ENCODE peak calls at places on chromosomes 13 and 19, in six cellular contexts. One of them, this sample, is unnamed.

GRCh38 chr13:50236898-50237318 is 221.7 kb downstream of the KCNRG start:
- DNase-seq in endothelial cell of umbilical vein: no peak
- DNase-seq in HepG2: no peak
- DNase-seq in fibroblast of pulmonary artery: peak; percentile 22
- DNase-seq in nephron progenitor cell: no peak
- DNase-seq in mucosa of descending colon: no peak
- DNase-seq in this sample: no peak

GRCh38 chr13:48233097-48233885 is at the start of gene ITM2B:
- DNase-seq in endothelial cell of umbilical vein: peak; percentile 76
- DNase-seq in HepG2: peak; percentile 56
- DNase-seq in fibroblast of pulmonary artery: peak; percentile 74
- DNase-seq in nephron progenitor cell: peak; percentile 77
- DNase-seq in mucosa of descending colon: peak; percentile 91
- DNase-seq in this sample: peak; percentile 37

GRCh38 chr13:26538363-26539317 is 18.8 kb upstream of the WASF3 start:
- DNase-seq in endothelial cell of umbilical vein: no peak
- DNase-seq in HepG2: no peak
- DNase-seq in fibroblast of pulmonary artery: peak; percentile 27
- DNase-seq in nephron progenitor cell: no peak
- DNase-seq in mucosa of descending colon: no peak
- DNase-seq in this sample: no peak

GRCh38 chr19:5943623-5944022 is 29.6 kb downstream of the CAPS start:
- DNase-seq in endothelial cell of umbilical vein: no peak
- DNase-seq in HepG2: no peak
- DNase-seq in fibroblast of pulmonary artery: peak; percentile 71
- DNase-seq in nephron progenitor cell: no peak
- DNase-seq in mucosa of descending colon: no peak
- DNase-seq in this sample: no peak

GRCh38 chr19:13044160-13044853 is 49.0 kb downstream of the NFIX start:
- DNase-seq in endothelial cell of umbilical vein: no peak
- DNase-seq in HepG2: no peak
- DNase-seq in fibroblast of pulmonary artery: no peak
- DNase-seq in nephron progenitor cell: no peak
- DNase-seq in mucosa of descending colon: no peak
- DNase-seq in this sample: no peak

GRCh38 chr19:19321143-19321577 is 531 bp downstream of the MAU2 start:
- DNase-seq in endothelial cell of umbilical vein: peak; percentile 30
- DNase-seq in HepG2: peak; percentile 55
- DNase-seq in fibroblast of pulmonary artery: no peak
- DNase-seq in nephron progenitor cell: peak; percentile 51
- DNase-seq in mucosa of descending colon: no peak
- DNase-seq in this sample: no peak

GRCh38 chr19:40433391-40434216 is 7.8 kb upstream of the SERTAD1 start:
- DNase-seq in endothelial cell of umbilical vein: peak; percentile 89
- DNase-seq in HepG2: peak; percentile 78
- DNase-seq in fibroblast of pulmonary artery: peak; percentile 92
- DNase-seq in nephron progenitor cell: peak; percentile 77
- DNase-seq in mucosa of descending colon: peak; percentile 93
- DNase-seq in this sample: peak; percentile 82

GRCh38 chr13:108961542-108962125 is 332.2 kb downstream of the MYO16 start:
- DNase-seq in endothelial cell of umbilical vein: peak; percentile 60
- DNase-seq in HepG2: peak; percentile 43
- DNase-seq in fibroblast of pulmonary artery: peak; percentile 71
- DNase-seq in nephron progenitor cell: peak; percentile 28
- DNase-seq in mucosa of descending colon: no peak
- DNase-seq in this sample: peak; percentile 55

GRCh38 chr19:42529248-42529764 is 1.0 kb upstream of the CEACAM1 start:
- DNase-seq in endothelial cell of umbilical vein: peak; percentile 57
- DNase-seq in HepG2: peak; percentile 78
- DNase-seq in fibroblast of pulmonary artery: peak; percentile 73
- DNase-seq in nephron progenitor cell: peak; percentile 69
- DNase-seq in mucosa of descending colon: peak; percentile 75
- DNase-seq in this sample: no peak

GRCh38 chr19:3642987-3643386 is 16.4 kb upstream of the CACTIN start:
- DNase-seq in endothelial cell of umbilical vein: peak; percentile 6
- DNase-seq in HepG2: no peak
- DNase-seq in fibroblast of pulmonary artery: no peak
- DNase-seq in nephron progenitor cell: peak; percentile 65
- DNase-seq in mucosa of descending colon: no peak
- DNase-seq in this sample: no peak

GRCh38 chr13:37540228-37540627 is 58.3 kb downstream of the POSTN start:
- DNase-seq in endothelial cell of umbilical vein: no peak
- DNase-seq in HepG2: no peak
- DNase-seq in fibroblast of pulmonary artery: no peak
- DNase-seq in nephron progenitor cell: no peak
- DNase-seq in mucosa of descending colon: no peak
- DNase-seq in this sample: peak; percentile 50

GRCh38 chr13:101514695-101515275 is 62.3 kb downstream of the ITGBL1 start:
- DNase-seq in endothelial cell of umbilical vein: peak; percentile 80
- DNase-seq in HepG2: peak; percentile 48
- DNase-seq in fibroblast of pulmonary artery: peak; percentile 76
- DNase-seq in nephron progenitor cell: peak; percentile 8
- DNase-seq in mucosa of descending colon: no peak
- DNase-seq in this sample: peak; percentile 27
- TF ChIP-seq CTCF in endothelial cell of umbilical vein: peak; percentile 44
- TF ChIP-seq CTCF in HepG2: peak; percentile 59
- TF ChIP-seq CTCF in fibroblast of pulmonary artery: peak; percentile 65
- TF ChIP-seq CTCF in nephron progenitor cell: peak; percentile 58
- TF ChIP-seq CTCF in mucosa of descending colon: no peak
- TF ChIP-seq CTCF in this sample: peak; percentile 94

GRCh38 chr19:43735013-43735412 is 19.1 kb downstream of the IRGC start:
- DNase-seq in endothelial cell of umbilical vein: no peak
- DNase-seq in HepG2: no peak
- DNase-seq in fibroblast of pulmonary artery: no peak
- DNase-seq in nephron progenitor cell: no peak
- DNase-seq in mucosa of descending colon: no peak
- DNase-seq in this sample: no peak
- TF ChIP-seq CTCF in endothelial cell of umbilical vein: no peak
- TF ChIP-seq CTCF in HepG2: no peak
- TF ChIP-seq CTCF in fibroblast of pulmonary artery: no peak
- TF ChIP-seq CTCF in nephron progenitor cell: no peak
- TF ChIP-seq CTCF in mucosa of descending colon: no peak
- TF ChIP-seq CTCF in this sample: no peak

GRCh38 chr19:55116232-55117062 is 990 bp downstream of the PPP1R12C start:
- DNase-seq in endothelial cell of umbilical vein: peak; percentile 31
- DNase-seq in HepG2: peak; percentile 9
- DNase-seq in fibroblast of pulmonary artery: peak; percentile 71
- DNase-seq in nephron progenitor cell: peak; percentile 15
- DNase-seq in mucosa of descending colon: peak; percentile 83
- DNase-seq in this sample: peak; percentile 73
- TF ChIP-seq CTCF in endothelial cell of umbilical vein: no peak
- TF ChIP-seq CTCF in HepG2: no peak
- TF ChIP-seq CTCF in fibroblast of pulmonary artery: no peak
- TF ChIP-seq CTCF in nephron progenitor cell: no peak
- TF ChIP-seq CTCF in mucosa of descending colon: no peak
- TF ChIP-seq CTCF in this sample: no peak

DNA sequence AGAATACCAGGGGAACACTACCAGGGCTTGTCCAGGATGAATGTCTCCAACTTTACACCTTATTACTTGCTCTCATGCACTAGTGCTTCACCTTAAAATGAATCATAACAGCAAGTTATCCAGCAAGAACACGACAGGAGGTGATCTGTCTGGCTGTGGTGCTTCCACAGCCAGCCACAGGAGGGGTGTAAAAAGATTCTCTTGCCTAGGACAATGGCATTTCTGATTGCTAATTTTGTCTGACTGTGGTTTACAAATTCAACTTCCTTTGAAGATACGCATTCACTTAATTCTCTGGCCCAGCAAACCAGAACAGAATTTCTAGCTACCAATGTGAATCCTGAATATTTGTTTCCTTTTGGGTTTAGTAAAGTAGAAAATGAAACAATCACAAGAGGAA is 23.1 kb upstream of the COG3 start:
- DNase-seq in endothelial cell of umbilical vein: peak; percentile 36
- DNase-seq in HepG2: peak; percentile 70
- DNase-seq in fibroblast of pulmonary artery: peak; percentile 16
- DNase-seq in nephron progenitor cell: no peak
- DNase-seq in mucosa of descending colon: no peak
- DNase-seq in this sample: no peak
- TF ChIP-seq CTCF in endothelial cell of umbilical vein: no peak
- TF ChIP-seq CTCF in HepG2: peak; percentile 60
- TF ChIP-seq CTCF in fibroblast of pulmonary artery: peak; percentile 33
- TF ChIP-seq CTCF in nephron progenitor cell: no peak
- TF ChIP-seq CTCF in mucosa of descending colon: no peak
- TF ChIP-seq CTCF in this sample: peak; percentile 40

DNA sequence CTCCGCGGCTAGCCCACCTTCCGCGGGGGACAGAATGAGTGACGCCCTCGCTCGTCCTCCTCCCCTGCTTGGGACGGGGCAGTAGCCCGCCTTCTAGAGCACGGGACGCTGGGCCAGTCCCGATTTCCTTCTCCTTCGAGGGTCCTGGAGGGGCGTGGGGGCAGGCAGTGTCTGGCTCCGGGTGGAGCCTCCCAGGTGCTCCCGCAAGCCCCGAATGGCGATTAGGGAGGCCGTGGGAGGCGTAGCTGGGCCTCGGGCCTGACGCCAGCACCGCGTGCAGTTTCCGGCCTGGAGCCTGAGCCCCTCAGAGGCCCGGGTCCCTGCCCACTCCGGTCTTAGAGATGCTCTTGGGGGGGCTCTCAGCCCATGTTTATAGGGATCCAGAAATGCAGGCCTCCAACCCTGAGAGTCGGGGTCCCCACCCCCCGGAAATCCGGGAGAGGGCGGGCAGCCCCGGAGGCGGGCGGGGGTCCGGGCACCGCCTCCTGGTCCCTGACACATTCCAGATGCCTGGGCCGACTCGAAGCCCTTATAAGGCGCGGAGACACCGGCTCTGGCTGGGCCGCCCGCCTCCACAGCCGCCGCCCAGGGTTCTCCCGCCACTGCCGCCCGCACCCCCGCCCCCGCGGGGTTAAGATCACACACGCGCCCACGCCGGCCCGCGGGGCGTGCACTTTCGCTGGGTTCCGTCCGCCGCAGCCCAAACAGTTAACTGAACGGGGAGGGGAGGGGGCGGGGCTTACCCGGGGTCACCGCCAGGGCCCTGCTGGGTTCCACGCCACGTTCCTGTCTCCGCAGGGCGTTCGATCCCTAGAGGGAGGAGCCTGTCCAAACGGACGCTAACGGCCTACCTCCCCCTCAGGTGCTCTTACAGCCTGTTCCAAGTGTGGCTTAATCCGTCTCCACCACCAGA is 1.5 kb downstream of the MYADM start:
- DNase-seq in endothelial cell of umbilical vein: peak; percentile 86
- DNase-seq in HepG2: peak; percentile 82
- DNase-seq in fibroblast of pulmonary artery: peak; percentile 91
- DNase-seq in nephron progenitor cell: peak; percentile 89
- DNase-seq in mucosa of descending colon: peak; percentile 95
- DNase-seq in this sample: peak; percentile 88
- TF ChIP-seq CTCF in endothelial cell of umbilical vein: no peak
- TF ChIP-seq CTCF in HepG2: no peak
- TF ChIP-seq CTCF in fibroblast of pulmonary artery: no peak
- TF ChIP-seq CTCF in nephron progenitor cell: no peak
- TF ChIP-seq CTCF in mucosa of descending colon: peak; percentile 15
- TF ChIP-seq CTCF in this sample: peak; percentile 40

DNA sequence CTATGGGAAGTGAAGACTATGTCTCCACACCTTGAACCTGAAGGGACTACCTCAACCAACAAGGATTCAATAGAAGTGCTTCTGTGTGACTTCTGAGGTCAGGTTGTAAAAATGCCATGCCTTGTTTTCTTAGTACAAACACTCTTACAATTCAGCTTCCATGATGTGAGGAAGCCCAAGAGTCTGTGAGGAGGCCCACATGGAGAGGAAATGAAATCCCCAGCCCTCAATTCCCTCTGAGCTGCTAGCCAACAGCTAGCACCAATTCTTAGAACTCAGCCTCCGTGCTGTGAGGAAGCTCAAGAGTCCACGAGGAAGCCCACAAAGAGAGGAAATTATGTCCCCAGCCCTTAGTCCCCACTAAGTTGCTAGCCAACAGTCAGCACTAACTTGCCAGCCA is 12.6 kb upstream of the LMTK3 start:
- DNase-seq in endothelial cell of umbilical vein: no peak
- DNase-seq in HepG2: no peak
- DNase-seq in fibroblast of pulmonary artery: no peak
- DNase-seq in nephron progenitor cell: no peak
- DNase-seq in mucosa of descending colon: no peak
- DNase-seq in this sample: no peak
- TF ChIP-seq CTCF in endothelial cell of umbilical vein: no peak
- TF ChIP-seq CTCF in HepG2: no peak
- TF ChIP-seq CTCF in fibroblast of pulmonary artery: no peak
- TF ChIP-seq CTCF in nephron progenitor cell: no peak
- TF ChIP-seq CTCF in mucosa of descending colon: no peak
- TF ChIP-seq CTCF in this sample: no peak